ENCODE peak calls at places on chromosomes 4 and X, in four cellular contexts. L, H, R and J are unnamed samples.
A peak's percentile ranks its signal among the peaks of the same experiment; 100 is the strongest.

GRCh38 chr4:152945639-152946038 is 9.5 kb downstream of the FHDC1 start:
- DNase-seq in L (no peak), H (no peak), R (no peak), J (no peak)

GRCh38 chr4:7158991-7159390 is 33.3 kb upstream of the SORCS2 start:
- DNase-seq in L (no peak), H (no peak), R (no peak), J (no peak)

GRCh38 chr4:180058731-180059215 is 2184.4 kb upstream of the TENM3 start:
- DNase-seq in L (peak; percentile 68), H (peak; percentile 54), R (no peak), J (no peak)

GRCh38 chr4:112648263-112649054 is 11.5 kb downstream of the LARP7 start:
- DNase-seq in L (peak; percentile 65), H (no peak), R (no peak), J (no peak)

GRCh38 chr4:101345271-101345595 is 2.1 kb downstream of the PPP3CA start:
- DNase-seq in L (peak; percentile 43), H (no peak), R (no peak), J (no peak)

GRCh38 chr4:149825336-149825735 is 9.7 kb upstream of the IQCM start:
- DNase-seq in L (peak; percentile 5), H (no peak), R (no peak), J (no peak)

GRCh38 chr4:72896515-72896914 is 173.0 kb downstream of the COX18 start:
- DNase-seq in L (peak; percentile 92), H (no peak), R (no peak), J (no peak)

GRCh38 chr4:103076777-103077347 is 301 bp upstream of the SLC9B2 start:
- DNase-seq in L (no peak), H (no peak), R (no peak), J (no peak)

GRCh38 chrX:38627683-38628082 is 66.3 kb downstream of the TSPAN7 start:
- DNase-seq in L (peak; percentile 3), H (no peak), R (no peak), J (peak; percentile 19)

GRCh38 chr4:150212927-150213326 is 134.7 kb downstream of the DCLK2 start:
- DNase-seq in L (no peak), H (no peak), R (no peak), J (no peak)

GRCh38 chr4:100302061-100303026 is 112.1 kb upstream of the DDIT4L start:
- DNase-seq in L (peak; percentile 89), H (no peak), R (no peak), J (no peak)

GRCh38 chrX:108131471-108131870 is 39.9 kb downstream of the ATG4A start:
- DNase-seq in L (peak; percentile 79), H (no peak), R (no peak), J (no peak)